ENCODE peak calls at places on chromosomes 1 and 21, in ten cellular contexts. One of them, this sample, is unnamed.

GRCh38 chr1:218365600-218365999 is 20.5 kb downstream of the TGFB2 start:
- DNase-seq in endodermal cell: no peak
- DNase-seq in adrenal gland: no peak
- DNase-seq in OCI-LY7: no peak
- DNase-seq in HepG2: no peak
- DNase-seq in transverse colon: no peak
- DNase-seq in brain microvascular endothelial cell: no peak
- DNase-seq in fibroblast of lung: no peak
- DNase-seq in heart left ventricle: no peak
- DNase-seq in AG04450: no peak
- DNase-seq in this sample: no peak

GRCh38 chr21:45404726-45405270 is at the start of gene COL18A1:
- DNase-seq in OCI-LY7: no peak
- DNase-seq in heart left ventricle: peak
- DNase-seq in fibroblast of lung: peak
- DNase-seq in transverse colon: peak
- DNase-seq in AG04450: no peak
- DNase-seq in endodermal cell: peak
- DNase-seq in brain microvascular endothelial cell: no peak
- DNase-seq in HepG2: no peak
- DNase-seq in adrenal gland: peak
- DNase-seq in this sample: peak

GRCh38 chr1:239811211-239811902 is 280.3 kb upstream of the FMN2 start:
- DNase-seq in OCI-LY7: no peak
- DNase-seq in HepG2: no peak
- DNase-seq in brain microvascular endothelial cell: no peak
- DNase-seq in endodermal cell: peak
- DNase-seq in transverse colon: no peak
- DNase-seq in heart left ventricle: no peak
- DNase-seq in fibroblast of lung: no peak
- DNase-seq in AG04450: no peak
- DNase-seq in adrenal gland: no peak
- DNase-seq in this sample: no peak

GRCh38 chr1:226019550-226019949 is 20.4 kb upstream of the SDE2 start:
- DNase-seq in brain microvascular endothelial cell: no peak
- DNase-seq in HepG2: no peak
- DNase-seq in heart left ventricle: no peak
- DNase-seq in OCI-LY7: no peak
- DNase-seq in AG04450: no peak
- DNase-seq in endodermal cell: no peak
- DNase-seq in transverse colon: no peak
- DNase-seq in adrenal gland: no peak
- DNase-seq in fibroblast of lung: no peak
- DNase-seq in this sample: no peak

GRCh38 chr1:79006564-79006963 is at the start of gene ADGRL4:
- DNase-seq in fibroblast of lung: peak
- DNase-seq in brain microvascular endothelial cell: peak
- DNase-seq in adrenal gland: peak
- DNase-seq in transverse colon: no peak
- DNase-seq in heart left ventricle: peak
- DNase-seq in OCI-LY7: no peak
- DNase-seq in endodermal cell: peak
- DNase-seq in AG04450: peak
- DNase-seq in HepG2: no peak
- DNase-seq in this sample: peak

GRCh38 chr1:33634806-33635205 is 162.4 kb downstream of the ZSCAN20 start:
- DNase-seq in heart left ventricle: no peak
- DNase-seq in HepG2: peak
- DNase-seq in OCI-LY7: peak
- DNase-seq in AG04450: no peak
- DNase-seq in transverse colon: peak
- DNase-seq in endodermal cell: peak
- DNase-seq in brain microvascular endothelial cell: no peak
- DNase-seq in fibroblast of lung: no peak
- DNase-seq in adrenal gland: peak
- DNase-seq in this sample: peak

GRCh38 chr21:8990326-8991087 is 1530.9 kb upstream of the TPTE start:
- DNase-seq in endodermal cell: peak
- DNase-seq in fibroblast of lung: no peak
- DNase-seq in transverse colon: no peak
- DNase-seq in OCI-LY7: no peak
- DNase-seq in heart left ventricle: no peak
- DNase-seq in AG04450: no peak
- DNase-seq in adrenal gland: no peak
- DNase-seq in brain microvascular endothelial cell: no peak
- DNase-seq in HepG2: peak
- DNase-seq in this sample: no peak

GRCh38 chr1:52906135-52906603 is 15.4 kb downstream of the ECHDC2 start:
- DNase-seq in heart left ventricle: peak
- DNase-seq in transverse colon: no peak
- DNase-seq in brain microvascular endothelial cell: no peak
- DNase-seq in OCI-LY7: no peak
- DNase-seq in AG04450: no peak
- DNase-seq in endodermal cell: no peak
- DNase-seq in adrenal gland: no peak
- DNase-seq in HepG2: no peak
- DNase-seq in fibroblast of lung: no peak
- DNase-seq in this sample: no peak

GRCh38 chr1:21936366-21937031 is 611 bp downstream of the HSPG2 start:
- DNase-seq in brain microvascular endothelial cell: no peak
- DNase-seq in AG04450: no peak
- DNase-seq in endodermal cell: peak
- DNase-seq in heart left ventricle: peak
- DNase-seq in HepG2: no peak
- DNase-seq in OCI-LY7: no peak
- DNase-seq in adrenal gland: no peak
- DNase-seq in fibroblast of lung: no peak
- DNase-seq in transverse colon: peak
- DNase-seq in this sample: no peak

GRCh38 chr1:248904437-248905216 is 1.4 kb upstream of the PGBD2 start:
- DNase-seq in transverse colon: no peak
- DNase-seq in OCI-LY7: no peak
- DNase-seq in heart left ventricle: no peak
- DNase-seq in HepG2: no peak
- DNase-seq in AG04450: no peak
- DNase-seq in fibroblast of lung: no peak
- DNase-seq in adrenal gland: no peak
- DNase-seq in endodermal cell: no peak
- DNase-seq in brain microvascular endothelial cell: no peak
- DNase-seq in this sample: no peak

GRCh38 chr1:33164120-33164519 is 17.7 kb downstream of the TRIM62 start:
- DNase-seq in brain microvascular endothelial cell: peak
- DNase-seq in AG04450: no peak
- DNase-seq in heart left ventricle: no peak
- DNase-seq in fibroblast of lung: no peak
- DNase-seq in adrenal gland: no peak
- DNase-seq in HepG2: no peak
- DNase-seq in endodermal cell: peak
- DNase-seq in OCI-LY7: no peak
- DNase-seq in transverse colon: no peak
- DNase-seq in this sample: no peak

GRCh38 chr1:110267260-110267659 is 57.1 kb downstream of the KCNC4 start:
- DNase-seq in heart left ventricle: no peak
- DNase-seq in OCI-LY7: no peak
- DNase-seq in adrenal gland: no peak
- DNase-seq in HepG2: no peak
- DNase-seq in transverse colon: no peak
- DNase-seq in fibroblast of lung: no peak
- DNase-seq in brain microvascular endothelial cell: no peak
- DNase-seq in endodermal cell: no peak
- DNase-seq in AG04450: no peak
- DNase-seq in this sample: no peak

GRCh38 chr1:236168716-236169429 is 26.5 kb downstream of the GPR137B start:
- DNase-seq in heart left ventricle: peak
- DNase-seq in AG04450: no peak
- DNase-seq in HepG2: peak
- DNase-seq in brain microvascular endothelial cell: peak
- DNase-seq in endodermal cell: peak
- DNase-seq in adrenal gland: peak
- DNase-seq in transverse colon: no peak
- DNase-seq in OCI-LY7: peak
- DNase-seq in fibroblast of lung: peak
- DNase-seq in this sample: no peak

GRCh38 chr1:55893155-55893554 is 678.0 kb upstream of the USP24 start:
- DNase-seq in adrenal gland: no peak
- DNase-seq in HepG2: peak
- DNase-seq in heart left ventricle: no peak
- DNase-seq in OCI-LY7: peak
- DNase-seq in AG04450: no peak
- DNase-seq in fibroblast of lung: peak
- DNase-seq in brain microvascular endothelial cell: peak
- DNase-seq in transverse colon: no peak
- DNase-seq in endodermal cell: no peak
- DNase-seq in this sample: no peak

GRCh38 chr1:202625416-202626360 is 84.6 kb downstream of the SYT2 start:
- DNase-seq in transverse colon: peak
- DNase-seq in AG04450: peak
- DNase-seq in adrenal gland: peak
- DNase-seq in OCI-LY7: peak
- DNase-seq in heart left ventricle: peak
- DNase-seq in HepG2: peak
- DNase-seq in brain microvascular endothelial cell: peak
- DNase-seq in fibroblast of lung: peak
- DNase-seq in endodermal cell: peak
- DNase-seq in this sample: no peak

GRCh38 chr1:3071507-3072177 is 2.6 kb downstream of the PRDM16 start:
- DNase-seq in OCI-LY7: no peak
- DNase-seq in HepG2: no peak
- DNase-seq in fibroblast of lung: no peak
- DNase-seq in brain microvascular endothelial cell: no peak
- DNase-seq in endodermal cell: no peak
- DNase-seq in AG04450: no peak
- DNase-seq in heart left ventricle: peak
- DNase-seq in adrenal gland: no peak
- DNase-seq in transverse colon: no peak
- DNase-seq in this sample: no peak

GRCh38 chr1:245939756-245940345 is 567.2 kb downstream of the SMYD3 start:
- DNase-seq in OCI-LY7: no peak
- DNase-seq in adrenal gland: no peak
- DNase-seq in endodermal cell: no peak
- DNase-seq in transverse colon: no peak
- DNase-seq in fibroblast of lung: no peak
- DNase-seq in heart left ventricle: no peak
- DNase-seq in HepG2: peak
- DNase-seq in AG04450: no peak
- DNase-seq in brain microvascular endothelial cell: no peak
- DNase-seq in this sample: no peak

GRCh38 chr1:204439976-204440375 is 28.4 kb upstream of the PPP1R15B start:
- DNase-seq in AG04450: no peak
- DNase-seq in brain microvascular endothelial cell: no peak
- DNase-seq in adrenal gland: peak
- DNase-seq in transverse colon: no peak
- DNase-seq in HepG2: no peak
- DNase-seq in heart left ventricle: no peak
- DNase-seq in endodermal cell: no peak
- DNase-seq in OCI-LY7: no peak
- DNase-seq in fibroblast of lung: no peak
- DNase-seq in this sample: no peak

GRCh38 chr1:204443871-204444581 is 32.4 kb upstream of the PPP1R15B start:
- DNase-seq in AG04450: no peak
- DNase-seq in brain microvascular endothelial cell: no peak
- DNase-seq in fibroblast of lung: no peak
- DNase-seq in endodermal cell: no peak
- DNase-seq in transverse colon: no peak
- DNase-seq in HepG2: no peak
- DNase-seq in OCI-LY7: no peak
- DNase-seq in heart left ventricle: no peak
- DNase-seq in adrenal gland: no peak
- DNase-seq in this sample: no peak

GRCh38 chr1:204442376-204443259 is 31.0 kb upstream of the PPP1R15B start:
- DNase-seq in brain microvascular endothelial cell: no peak
- DNase-seq in AG04450: no peak
- DNase-seq in fibroblast of lung: no peak
- DNase-seq in HepG2: no peak
- DNase-seq in transverse colon: no peak
- DNase-seq in OCI-LY7: no peak
- DNase-seq in adrenal gland: no peak
- DNase-seq in heart left ventricle: no peak
- DNase-seq in endodermal cell: no peak
- DNase-seq in this sample: no peak

GRCh38 chr1:204443260-204443619 is 31.6 kb upstream of the PPP1R15B start:
- DNase-seq in transverse colon: no peak
- DNase-seq in brain microvascular endothelial cell: no peak
- DNase-seq in HepG2: no peak
- DNase-seq in fibroblast of lung: no peak
- DNase-seq in OCI-LY7: no peak
- DNase-seq in AG04450: no peak
- DNase-seq in heart left ventricle: no peak
- DNase-seq in endodermal cell: no peak
- DNase-seq in adrenal gland: no peak
- DNase-seq in this sample: no peak

GRCh38 chr1:204441558-204441957 is 29.9 kb upstream of the PPP1R15B start:
- DNase-seq in endodermal cell: no peak
- DNase-seq in transverse colon: no peak
- DNase-seq in brain microvascular endothelial cell: no peak
- DNase-seq in AG04450: no peak
- DNase-seq in OCI-LY7: no peak
- DNase-seq in fibroblast of lung: no peak
- DNase-seq in HepG2: no peak
- DNase-seq in adrenal gland: no peak
- DNase-seq in heart left ventricle: no peak
- DNase-seq in this sample: no peak
- H3K27ac ChIP-seq in endodermal cell: no peak
- H3K27ac ChIP-seq in transverse colon: no peak
- H3K27ac ChIP-seq in brain microvascular endothelial cell: no peak
- H3K27ac ChIP-seq in AG04450: no peak
- H3K27ac ChIP-seq in OCI-LY7: no peak
- H3K27ac ChIP-seq in fibroblast of lung: no peak
- H3K27ac ChIP-seq in HepG2: no peak
- H3K27ac ChIP-seq in adrenal gland: no peak
- H3K27ac ChIP-seq in heart left ventricle: peak
- H3K27ac ChIP-seq in this sample: no peak

GRCh38 chr1:60184521-60184920 is 111.0 kb upstream of the C1orf87 start:
- DNase-seq in HepG2: no peak
- DNase-seq in transverse colon: no peak
- DNase-seq in AG04450: no peak
- DNase-seq in adrenal gland: no peak
- DNase-seq in endodermal cell: no peak
- DNase-seq in heart left ventricle: no peak
- DNase-seq in OCI-LY7: no peak
- DNase-seq in brain microvascular endothelial cell: no peak
- DNase-seq in fibroblast of lung: no peak
- DNase-seq in this sample: no peak
- H3K27ac ChIP-seq in HepG2: no peak
- H3K27ac ChIP-seq in transverse colon: no peak
- H3K27ac ChIP-seq in AG04450: no peak
- H3K27ac ChIP-seq in adrenal gland: no peak
- H3K27ac ChIP-seq in endodermal cell: no peak
- H3K27ac ChIP-seq in heart left ventricle: no peak
- H3K27ac ChIP-seq in OCI-LY7: no peak
- H3K27ac ChIP-seq in brain microvascular endothelial cell: no peak
- H3K27ac ChIP-seq in fibroblast of lung: no peak
- H3K27ac ChIP-seq in this sample: no peak

GRCh38 chr1:207033302-207033701 is 746 bp upstream of the C1orf116 start:
- DNase-seq in HepG2: no peak
- DNase-seq in heart left ventricle: no peak
- DNase-seq in AG04450: no peak
- DNase-seq in transverse colon: no peak
- DNase-seq in endodermal cell: no peak
- DNase-seq in brain microvascular endothelial cell: no peak
- DNase-seq in OCI-LY7: no peak
- DNase-seq in fibroblast of lung: no peak
- DNase-seq in adrenal gland: no peak
- DNase-seq in this sample: no peak
- H3K27ac ChIP-seq in HepG2: no peak
- H3K27ac ChIP-seq in heart left ventricle: no peak
- H3K27ac ChIP-seq in AG04450: no peak
- H3K27ac ChIP-seq in transverse colon: peak
- H3K27ac ChIP-seq in endodermal cell: no peak
- H3K27ac ChIP-seq in brain microvascular endothelial cell: no peak
- H3K27ac ChIP-seq in OCI-LY7: no peak
- H3K27ac ChIP-seq in fibroblast of lung: no peak
- H3K27ac ChIP-seq in adrenal gland: no peak
- H3K27ac ChIP-seq in this sample: no peak

GRCh38 chr1:205913451-205914204 is 29.6 kb downstream of the SLC26A9 start:
- DNase-seq in brain microvascular endothelial cell: peak
- DNase-seq in heart left ventricle: peak
- DNase-seq in adrenal gland: peak
- DNase-seq in OCI-LY7: no peak
- DNase-seq in HepG2: no peak
- DNase-seq in transverse colon: no peak
- DNase-seq in AG04450: no peak
- DNase-seq in fibroblast of lung: peak
- DNase-seq in endodermal cell: peak
- DNase-seq in this sample: no peak
- H3K27ac ChIP-seq in brain microvascular endothelial cell: no peak
- H3K27ac ChIP-seq in heart left ventricle: peak
- H3K27ac ChIP-seq in adrenal gland: no peak
- H3K27ac ChIP-seq in OCI-LY7: no peak
- H3K27ac ChIP-seq in HepG2: no peak
- H3K27ac ChIP-seq in transverse colon: no peak
- H3K27ac ChIP-seq in AG04450: no peak
- H3K27ac ChIP-seq in fibroblast of lung: no peak
- H3K27ac ChIP-seq in endodermal cell: no peak
- H3K27ac ChIP-seq in this sample: no peak

This sample was measured in neuronal stem cell.